ENCODE peak calls at places on chromosomes 1 and 21, in five cellular contexts. E, A, Y, F and T are unnamed samples.

GRCh38 chr1:232273071-232273470 is 356.9 kb downstream of the SIPA1L2 start:
- DNase-seq in Y (no peak), F (no peak), A (peak; percentile 11), E (no peak), T (peak; percentile 11)

GRCh38 chr1:201411292-201411691 is 10.2 kb downstream of the TNNI1 start:
- DNase-seq in Y (no peak), A (no peak), F (no peak), E (no peak), T (no peak)

GRCh38 chr1:110210604-110211502 is 739 bp downstream of the KCNC4 start:
- DNase-seq in E (peak; percentile 52), F (peak; percentile 45), A (peak; percentile 45), Y (no peak), T (peak; percentile 54)

GRCh38 chr1:84374991-84375838 is 23.1 kb upstream of the DNASE2B start:
- DNase-seq in Y (no peak), A (peak; percentile 32), E (no peak), F (no peak), T (no peak)

GRCh38 chr1:29195875-29196274 is 14.2 kb upstream of the SRSF4 start:
- DNase-seq in Y (no peak), A (no peak), E (no peak), F (no peak), T (no peak)

GRCh38 chr1:151175910-151176309 is at the start of gene TMOD4:
- DNase-seq in A (peak; percentile 23), F (no peak), Y (no peak), E (no peak), T (peak; percentile 38)

GRCh38 chr1:28236656-28237331 is 870 bp downstream of the ATP5IF1 start:
- DNase-seq in F (no peak), Y (no peak), E (no peak), A (no peak), T (no peak)

GRCh38 chr1:165481820-165482532 is 37.0 kb upstream of the RXRG start:
- DNase-seq in F (no peak), A (peak; percentile 77), E (peak; percentile 90), Y (no peak), T (peak; percentile 89)

GRCh38 chr1:156754219-156754618 is 2.7 kb upstream of the HDGF start:
- DNase-seq in F (no peak), A (no peak), E (no peak), Y (no peak), T (no peak)

GRCh38 chr21:45284456-45284741 is 3.3 kb downstream of the POFUT2 start:
- DNase-seq in Y (no peak), E (no peak), A (no peak), F (no peak), T (no peak)

GRCh38 chr1:55277377-55278130 is 62.4 kb upstream of the USP24 start:
- DNase-seq in E (peak; percentile 84), F (peak; percentile 79), Y (peak; percentile 52), A (peak; percentile 78), T (peak; percentile 69)

GRCh38 chr1:153697873-153698647 is 19.6 kb downstream of the NPR1 start:
- DNase-seq in E (no peak), F (no peak), A (no peak), Y (no peak), T (no peak)

GRCh38 chr1:203304391-203304918 is 864 bp upstream of the BTG2 start:
- DNase-seq in F (no peak), A (no peak), Y (no peak), E (no peak), T (no peak)